ENCODE peak calls at places on chromosomes 7 and 10, in six cellular contexts. D is cardiac muscle cell; T is stimulated activated CD8-positive, alpha-beta memory T cell treated with anti-CD3 and anti-CD28 coated beads, Interleukin-4, amount 100 ng/mL, for 48 hours; S is stimulated activated CD4-positive, alpha-beta T cell treated with anti-CD3 and anti-CD28 coated beads, TNF-alpha, amount 100 ng/mL, for 48 hours; W is Daoy; P is K562. H is an unnamed sample.

GRCh38 chr10:101967713-101968112 is 88.3 kb downstream of the ARMH3 start:
- DNase-seq in D (no peak), T (no peak), S (no peak), W (no peak), P (no peak), H (no peak)

GRCh38 chr10:52172581-52172980 is 141.5 kb upstream of the DKK1 start:
- DNase-seq in D (peak; percentile 47), T (no peak), S (no peak), W (peak; percentile 2), P (no peak), H (no peak)

GRCh38 chr7:111329367-111330234 is 232.7 kb downstream of the IMMP2L start:
- DNase-seq in D (peak; percentile 1), T (no peak), S (no peak), W (no peak), P (peak; percentile 64), H (no peak)

GRCh38 chr10:13909911-13910617 is 323.3 kb downstream of the PRPF18 start:
- DNase-seq in D (no peak), T (no peak), S (no peak), W (no peak), P (no peak), H (no peak)

GRCh38 chr7:562394-562675 is 42.7 kb upstream of the PDGFA start:
- DNase-seq in D (no peak), T (no peak), S (no peak), W (no peak), P (no peak), H (no peak)

GRCh38 chr10:91520657-91521056 is 110.5 kb downstream of the HECTD2 start:
- DNase-seq in D (peak; percentile 35), T (no peak), S (no peak), W (no peak), P (no peak), H (no peak)

GRCh38 chr7:21777916-21778315 is 167.8 kb downstream of the CDCA7L start:
- DNase-seq in D (no peak), T (no peak), S (no peak), W (no peak), P (no peak), H (no peak)

GRCh38 chr10:88156341-88156740 is 292.9 kb downstream of the PTEN start:
- DNase-seq in D (no peak), T (no peak), S (no peak), W (peak; percentile 49), P (no peak), H (no peak)

GRCh38 chr7:77354484-77354883 is 61.7 kb downstream of the GSAP start:
- DNase-seq in D (no peak), T (no peak), S (no peak), W (no peak), P (no peak), H (no peak)

H was measured in lung microvascular endothelial cell.